ENCODE peak calls at places on chromosomes 6 and 20, in six cellular contexts. D is neural progenitor cell; M is Peyer's patch; N is aorta; Z is astrocyte; U is CD4-positive, alpha-beta memory T cell. W is an unnamed sample.
A peak's percentile ranks its signal among the peaks of the same experiment; 100 is the strongest.

GRCh38 chr6:13865132-13865531 is 50.8 kb upstream of the MCUR1 start:
- DNase-seq in D (no peak), N (no peak), Z (no peak), M (no peak), U (no peak), W (no peak)

GRCh38 chr6:145681965-145682364 is 53.4 kb downstream of the EPM2A start:
- DNase-seq in M (no peak), N (no peak), D (no peak), U (no peak), Z (no peak), W (no peak)

GRCh38 chr20:43748274-43748673 is 21.5 kb upstream of the GTSF1L start:
- DNase-seq in D (no peak), Z (no peak), U (no peak), N (no peak), M (no peak), W (no peak)

GRCh38 chr6:148971027-148971927 is 224.4 kb downstream of the UST start:
- DNase-seq in M (no peak), N (no peak), Z (peak; percentile 34), D (no peak), U (no peak), W (no peak)

GRCh38 chr20:43409041-43409913 is 48.4 kb upstream of the SRSF6 start:
- DNase-seq in U (no peak), Z (no peak), M (no peak), N (no peak), D (peak; percentile 68), W (no peak)

GRCh38 chr6:132256457-132256856 is 144.8 kb downstream of the MOXD1 start:
- DNase-seq in Z (no peak), M (no peak), U (no peak), N (no peak), D (no peak), W (no peak)

GRCh38 chr6:706161-706560 is 13.2 kb upstream of the EXOC2 start:
- DNase-seq in M (no peak), Z (no peak), U (no peak), D (no peak), N (no peak), W (no peak)

GRCh38 chr6:87832025-87832825 is 130.2 kb upstream of the AKIRIN2 start:
- DNase-seq in M (no peak), Z (peak; percentile 19), N (no peak), U (peak; percentile 51), D (no peak), W (no peak)

GRCh38 chr6:170074907-170075306 is 216.0 kb downstream of the DLL1 start:
- DNase-seq in Z (no peak), M (peak; percentile 40), D (no peak), U (no peak), N (peak; percentile 74), W (no peak)

GRCh38 chr20:25695532-25696383 is 895 bp downstream of the ZNF337 start:
- DNase-seq in U (no peak), Z (no peak), D (peak; percentile 36), M (no peak), N (no peak), W (no peak)

GRCh38 chr20:40943591-40943990 is 85.0 kb upstream of the TOP1 start:
- DNase-seq in U (no peak), N (no peak), M (no peak), Z (no peak), D (no peak), W (no peak)

GRCh38 chr6:14638932-14639875 is 521.6 kb downstream of the CD83 start:
- DNase-seq in U (no peak), Z (peak; percentile 41), D (peak; percentile 87), M (no peak), N (no peak), W (no peak)

GRCh38 chr6:136429264-136429663 is 121.0 kb downstream of the MAP7 start:
- DNase-seq in M (no peak), N (no peak), Z (no peak), U (no peak), D (no peak), W (no peak)

GRCh38 chr6:3209114-3210023 is 18.1 kb downstream of the TUBB2B start:
- DNase-seq in M (peak; percentile 64), N (no peak), U (no peak), D (peak; percentile 62), Z (peak; percentile 98), W (no peak)

GRCh38 chr6:110101885-110102284 is 77.6 kb downstream of the WASF1 start:
- DNase-seq in U (no peak), Z (no peak), N (no peak), M (peak; percentile 49), D (no peak), W (no peak)

GRCh38 chr6:52562915-52563314 is 13.9 kb downstream of the TRAM2 start:
- DNase-seq in Z (no peak), U (no peak), N (no peak), M (no peak), D (no peak), W (no peak)

GRCh38 chr20:17648782-17649730 is 33.0 kb downstream of the RRBP1 start:
- DNase-seq in D (peak; percentile 62), N (peak; percentile 72), M (peak; percentile 71), U (peak; percentile 23), Z (no peak), W (no peak)

GRCh38 chr20:40017765-40018164 is 671.3 kb downstream of the MAFB start:
- DNase-seq in D (no peak), N (no peak), Z (no peak), U (no peak), M (no peak), W (no peak)

GRCh38 chr6:89873721-89874120 is 20.5 kb upstream of the GJA10 start:
- DNase-seq in M (no peak), Z (no peak), U (no peak), D (no peak), N (no peak), W (no peak)

GRCh38 chr20:25048519-25048952 is 9.4 kb downstream of the ACSS1 start:
- DNase-seq in U (no peak), M (peak; percentile 41), D (no peak), N (peak; percentile 31), Z (no peak), W (no peak)

GRCh38 chr6:96849615-96850014 is 12.3 kb upstream of the GPR63 start:
- DNase-seq in Z (no peak), U (no peak), M (no peak), D (no peak), N (no peak), W (no peak)

GRCh38 chr6:96856822-96857221 is 19.5 kb upstream of the GPR63 start:
- DNase-seq in N (no peak), Z (no peak), U (no peak), D (no peak), M (no peak), W (no peak)

GRCh38 chr6:96853083-96853482 is 15.8 kb upstream of the GPR63 start:
- DNase-seq in N (no peak), Z (no peak), D (no peak), U (no peak), M (no peak), W (no peak)

GRCh38 chr6:96851858-96852257 is 14.6 kb upstream of the GPR63 start:
- DNase-seq in Z (no peak), D (no peak), N (no peak), M (no peak), U (no peak), W (no peak)

GRCh38 chr6:96852605-96853004 is 15.3 kb upstream of the GPR63 start:
- DNase-seq in M (no peak), N (no peak), Z (no peak), U (no peak), D (no peak), W (no peak)
- H3K4me3 ChIP-seq in M (no peak overlapping the region), N (no peak overlapping the region), Z (no peak overlapping the region), U (no peak overlapping the region), D (no peak overlapping the region), W (no peak overlapping the region)

DNA sequence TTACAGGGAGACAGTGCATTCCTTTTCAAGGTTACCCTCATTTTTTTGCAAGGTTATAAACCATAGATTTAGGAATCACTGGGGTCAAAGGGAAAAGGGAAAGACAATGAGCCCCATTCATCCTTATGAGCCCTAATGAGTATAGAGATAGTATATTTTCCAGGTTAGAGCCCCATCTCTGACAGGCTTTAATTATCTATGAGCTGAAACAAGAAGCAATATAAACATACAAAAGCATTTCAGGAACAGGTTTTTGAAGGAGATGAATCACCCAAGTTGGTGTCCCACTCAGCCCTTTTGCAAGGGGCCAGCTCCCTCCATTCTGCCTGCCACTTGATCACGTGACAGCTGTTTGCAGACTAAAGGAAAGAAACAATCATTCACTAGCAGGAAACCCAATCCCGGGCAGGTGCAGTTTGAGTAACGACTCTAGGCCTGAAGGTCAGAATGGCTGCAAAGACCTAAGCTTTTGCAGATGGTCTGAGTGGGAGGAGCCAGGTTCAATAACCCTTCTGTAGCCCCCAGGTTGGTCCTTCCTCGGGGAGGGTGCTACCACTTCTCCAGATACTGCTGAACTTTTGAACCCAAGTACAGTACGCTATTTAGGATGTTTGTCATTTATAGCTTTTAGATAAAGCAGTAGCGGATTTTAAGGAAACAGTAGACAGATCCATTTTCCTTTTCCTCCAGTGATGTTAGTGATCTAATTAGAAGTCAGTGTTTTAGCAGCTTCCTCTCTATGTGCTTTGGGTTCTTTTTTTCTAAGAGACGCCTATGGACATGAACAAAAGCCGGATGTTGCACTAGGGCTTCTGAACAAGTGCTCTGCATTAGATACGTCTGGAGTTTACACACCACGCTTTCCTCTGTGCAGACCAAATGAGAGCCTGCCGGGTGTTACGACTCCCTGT is 253.2 kb downstream of the SOX4 start:
- DNase-seq in M (no peak), U (no peak), D (peak; percentile 67), N (no peak), Z (peak; percentile 36), W (no peak)
- H3K4me1 ChIP-seq in M (no peaks in the 10 kb centered on the region), U (no peaks in the 10 kb centered on the region), D (peaks cover 46% of the 10 kb centered on the region), N (peaks cover 2% of the 10 kb centered on the region), Z (peaks cover 4% of the 10 kb centered on the region), W (no peaks in the 10 kb centered on the region)

GRCh38 chr6:96844530-96844929 is 7.3 kb upstream of the GPR63 start:
- DNase-seq in D (no peak), U (no peak), N (no peak), Z (no peak), M (no peak), W (no peak)

GRCh38 chr6:96837138-96837971 is at the start of gene GPR63:
- DNase-seq in M (peak; percentile 89), Z (peak; percentile 61), U (peak; percentile 65), D (peak; percentile 90), N (peak; percentile 92), W (peak; percentile 44)

GRCh38 chr6:96836579-96837137 is 619 bp downstream of the GPR63 start:
- DNase-seq in N (no peak), M (no peak), Z (no peak), U (peak; percentile 4), D (peak; percentile 50), W (no peak)

DNA sequence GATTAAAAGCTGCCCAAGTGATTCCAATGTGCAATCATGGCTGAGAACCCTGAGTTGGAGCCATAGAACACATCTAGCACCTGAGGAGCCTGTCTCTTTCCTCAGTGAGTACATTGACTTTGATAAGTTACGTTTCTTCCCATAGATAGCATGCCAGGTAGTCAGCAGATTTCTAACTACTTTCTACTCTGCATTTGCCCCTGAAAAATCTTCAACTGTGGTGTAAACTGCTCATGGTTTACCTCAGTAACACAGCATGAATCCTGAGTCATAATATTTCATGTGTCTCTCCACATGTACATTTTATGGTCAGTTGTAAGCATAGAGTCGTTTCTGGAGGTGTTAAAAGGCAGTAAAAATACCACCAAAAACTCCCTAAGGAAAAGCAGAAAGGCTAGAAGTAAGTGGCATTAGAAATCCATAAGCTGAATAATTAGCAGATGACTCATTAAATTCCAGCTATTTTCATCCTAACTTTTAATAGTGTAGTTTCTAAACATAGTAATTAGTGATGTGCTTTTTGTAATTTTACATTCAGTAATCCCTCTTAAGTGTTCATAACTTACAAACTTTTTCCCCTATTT is 4.1 kb upstream of the GPR63 start:
- DNase-seq in D (no peak), Z (no peak), M (no peak), U (no peak), N (no peak), W (no peak)
- H3K4me3 ChIP-seq in D (no peak overlapping the region), Z (no peak overlapping the region), M (no peak overlapping the region), U (no peak overlapping the region), N (no peak overlapping the region), W (no peak overlapping the region)

GRCh38 chr20:722822-723644 is 45.3 kb downstream of the SLC52A3 start:
- DNase-seq in M (no peak), U (no peak), N (peak; percentile 24), Z (no peak), D (no peak), W (no peak)
- H3K4me1 ChIP-seq in M (no peaks in the 10 kb centered on the region), U (no peaks in the 10 kb centered on the region), N (no peaks in the 10 kb centered on the region), Z (no peaks in the 10 kb centered on the region), D (peaks cover 5% of the 10 kb centered on the region), W (no peaks in the 10 kb centered on the region)

W was measured in effector memory CD4-positive, alpha-beta T cell.